ENCODE peak calls at places on chromosomes 3 and 15, in nine cellular contexts. A is H1, D is HepG2, X is SK-N-SH, W is GM12878, E is sigmoid colon, H is K562, K is tibial nerve, L is ovary. B is an unnamed sample. For H3K27me3, the result is how much of the 10 kb centered on the place peaks cover.

GRCh38 chr3:142276780-142277179 is 51.4 kb upstream of the GK5 start:
- DNase-seq in D (no peak), W (no peak), K (no peak), H (no peak), X (no peak), L (no peak), A (no peak), E (no peak), B (no peak)

GRCh38 chr15:47812436-47813109 is 95.3 kb downstream of the SEMA6D start:
- DNase-seq in E (no peak), D (peak), K (no peak), H (no peak), A (no peak), L (no peak), X (no peak), W (peak), B (no peak)

GRCh38 chr3:18890459-18890858 is 257.9 kb upstream of the KCNH8 start:
- DNase-seq in E (no peak), K (no peak), X (no peak), A (no peak), W (no peak), L (no peak), D (no peak), H (no peak), B (no peak)

GRCh38 chr15:65377976-65378366 is at the start of gene IGDCC3:
- DNase-seq in A (peak), X (peak), D (peak), L (no peak), W (no peak), H (no peak), E (no peak), K (no peak), B (no peak)

GRCh38 chr15:73357999-73358665 is 10.6 kb downstream of the HCN4 start:
- DNase-seq in L (no peak), D (peak), E (no peak), X (no peak), W (no peak), A (no peak), H (no peak), K (no peak), B (no peak)

GRCh38 chr3:38129058-38129457 is 7.9 kb downstream of the ACAA1 start:
- DNase-seq in A (no peak), E (no peak), D (no peak), L (peak), W (no peak), X (no peak), K (no peak), H (no peak), B (no peak)

GRCh38 chr3:183185696-183186095 is 23.2 kb upstream of the LAMP3 start:
- DNase-seq in L (no peak), A (no peak), H (no peak), E (no peak), W (peak), K (no peak), D (no peak), X (no peak), B (no peak)

GRCh38 chr3:89954135-89954534 is 846.7 kb downstream of the EPHA3 start:
- DNase-seq in W (no peak), L (no peak), A (no peak), K (no peak), X (no peak), H (no peak), E (no peak), D (no peak), B (no peak)

GRCh38 chr15:89167267-89168176 is 53.9 kb downstream of the RLBP1 start:
- DNase-seq in A (no peak), L (no peak), X (no peak), E (no peak), W (peak), H (peak), K (no peak), D (peak), B (no peak)

GRCh38 chr3:104018541-104018940 is 1348.2 kb upstream of the ALCAM start:
- DNase-seq in L (no peak), E (no peak), A (no peak), W (no peak), H (no peak), D (no peak), X (no peak), K (no peak), B (no peak)

GRCh38 chr15:100910119-100910518 is 9.0 kb upstream of the LRRK1 start:
- DNase-seq in W (no peak), L (no peak), X (no peak), K (no peak), A (no peak), D (no peak), E (no peak), H (no peak), B (peak)

GRCh38 chr3:115100172-115100571 is 46.9 kb downstream of the ZBTB20 start:
- DNase-seq in L (peak), K (no peak), H (no peak), E (no peak), D (peak), X (peak), W (peak), A (no peak), B (no peak)

GRCh38 chr3:101310580-101311375 is 9.6 kb downstream of the IMPG2 start:
- DNase-seq in X (no peak), W (no peak), H (no peak), K (no peak), L (peak), D (no peak), E (peak), A (no peak), B (no peak)

GRCh38 chr3:63975705-63976104 is 47.6 kb downstream of the PSMD6 start:
- DNase-seq in W (no peak), L (no peak), E (peak), H (no peak), D (peak), K (peak), X (no peak), A (no peak), B (peak)

GRCh38 chr3:134485075-134485536 is 679 bp downstream of the ANAPC13 start:
- DNase-seq in L (peak), E (no peak), H (peak), A (no peak), K (no peak), D (peak), W (no peak), X (peak), B (no peak)

GRCh38 chr3:35723480-35724097 is 84.3 kb downstream of the ARPP21 start:
- DNase-seq in H (no peak), X (no peak), L (no peak), W (no peak), K (no peak), E (no peak), D (no peak), A (no peak), B (no peak)

GRCh38 chr3:35724106-35724505 is 84.8 kb downstream of the ARPP21 start:
- DNase-seq in E (no peak), A (no peak), D (no peak), L (no peak), X (no peak), K (no peak), H (no peak), W (no peak), B (no peak)

GRCh38 chr3:35722902-35723301 is 83.6 kb downstream of the ARPP21 start:
- DNase-seq in H (no peak), W (no peak), D (no peak), K (no peak), E (no peak), A (no peak), L (no peak), X (no peak), B (no peak)

GRCh38 chr3:35721628-35722027 is 82.3 kb downstream of the ARPP21 start:
- DNase-seq in H (no peak), X (no peak), A (no peak), L (no peak), E (no peak), D (no peak), W (no peak), K (no peak), B (no peak)

DNA sequence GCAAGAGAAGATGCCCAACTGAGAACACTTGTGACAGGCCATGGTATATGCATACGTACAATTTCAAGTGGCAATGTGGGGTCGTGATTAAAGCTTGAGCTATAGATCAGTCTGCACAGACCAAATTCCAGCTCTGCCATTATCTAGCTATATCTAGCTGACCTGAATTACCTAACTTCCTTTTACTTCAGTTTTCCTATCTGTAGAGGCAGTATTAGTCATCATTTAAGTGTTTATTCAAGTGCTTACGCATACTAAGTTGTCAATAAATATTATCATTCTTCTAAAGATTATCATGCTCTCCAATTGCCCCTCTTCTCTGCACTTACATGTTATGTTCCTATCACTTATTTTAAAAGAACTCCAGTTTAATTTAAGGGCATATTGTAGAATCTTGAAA is 87.9 kb downstream of the ARPP21 start:
- DNase-seq in A (no peak), X (no peak), K (no peak), H (no peak), E (no peak), D (no peak), W (no peak), L (no peak), B (no peak)
- H3K27me3 ChIP-seq in A (under half), X (under half), K (under half), H (under half), E (under half), D (under half), W (under half), L (under half), B (under half)

DNA sequence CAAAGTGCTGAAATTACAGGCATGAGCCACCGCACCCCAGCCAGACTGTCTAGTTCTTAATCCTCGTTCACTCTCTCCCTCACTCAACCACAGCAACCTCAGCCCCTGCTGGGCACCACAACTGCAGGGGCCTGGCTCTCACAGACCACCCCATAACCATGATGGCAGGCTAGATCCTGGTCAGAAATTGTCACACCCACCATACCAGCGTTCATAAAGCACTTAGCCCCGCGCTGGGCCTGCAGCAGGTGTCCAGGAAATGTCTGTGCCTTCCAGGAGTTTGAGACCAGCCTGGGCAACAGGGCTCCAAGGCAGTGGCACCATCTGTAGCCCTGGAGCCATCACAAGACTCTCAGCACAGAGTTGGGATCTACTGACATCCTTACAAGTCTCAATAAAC is 1.9 kb downstream of the SHISA5 start:
- DNase-seq in K (no peak), X (no peak), W (no peak), H (no peak), D (no peak), L (no peak), A (no peak), E (no peak), B (no peak)
- TF ChIP-seq EP300 in K (no peak), X (no peak), W (no peak), H (no peak), D (no peak), L (no peak), A (no peak), E (no peak), B (no peak)

GRCh38 chr15:66702770-66703539 is 919 bp downstream of the SMAD6 start:
- DNase-seq in E (no peak), W (no peak), K (no peak), D (no peak), H (no peak), L (no peak), X (peak), A (peak), B (no peak)
- H3K27me3 ChIP-seq in E (under half), W (under half), K (under half), D (under half), H (under half), L (under half), X (under half), A (under half), B (under half)

GRCh38 chr3:73510784-73511183 is 114.0 kb downstream of the PDZRN3 start:
- DNase-seq in A (no peak), W (no peak), K (no peak), L (no peak), D (no peak), E (no peak), H (no peak), X (no peak), B (no peak)

GRCh38 chr3:73513260-73513659 is 111.5 kb downstream of the PDZRN3 start:
- DNase-seq in W (no peak), E (no peak), D (peak), K (no peak), A (no peak), X (no peak), L (no peak), H (no peak), B (no peak)

GRCh38 chr3:73511555-73511954 is 113.2 kb downstream of the PDZRN3 start:
- DNase-seq in E (peak), L (no peak), K (no peak), D (no peak), A (no peak), X (no peak), H (no peak), W (no peak), B (no peak)

GRCh38 chr3:73510298-73510697 is 114.4 kb downstream of the PDZRN3 start:
- DNase-seq in X (no peak), H (no peak), W (no peak), D (no peak), E (no peak), L (no peak), A (no peak), K (no peak), B (no peak)

GRCh38 chr3:73512095-73512494 is 112.6 kb downstream of the PDZRN3 start:
- DNase-seq in K (no peak), H (no peak), E (no peak), A (no peak), L (peak), X (no peak), D (no peak), W (no peak), B (no peak)
- TF ChIP-seq EP300 in K (no peak), H (no peak), E (no peak), A (no peak), L (no peak), X (no peak), D (no peak), W (no peak), B (no peak)

GRCh38 chr3:185916042-185916833 is 21.6 kb downstream of the TRA2B start:
- DNase-seq in L (no peak), D (no peak), E (no peak), X (no peak), K (no peak), H (no peak), W (no peak), A (no peak), B (no peak)
- H3K27me3 ChIP-seq in L (under half), D (under half), E (under half), X (under half), K (under half), H (under half), W (under half), A (under half), B (under half)

GRCh38 chr15:99409560-99409959 is 156.2 kb upstream of the MEF2A start:
- DNase-seq in X (no peak), A (no peak), H (no peak), D (no peak), L (no peak), E (no peak), W (no peak), K (no peak), B (no peak)

GRCh38 chr15:99407716-99408115 is 156.4 kb downstream of the LRRC28 start:
- DNase-seq in L (no peak), W (no peak), X (no peak), E (no peak), K (no peak), D (no peak), A (no peak), H (no peak), B (no peak)

GRCh38 chr15:99409097-99409473 is 156.7 kb upstream of the MEF2A start:
- DNase-seq in X (peak), A (peak), K (no peak), H (no peak), E (peak), L (no peak), W (no peak), D (peak), B (no peak)

GRCh38 chr15:99406716-99407487 is 155.6 kb downstream of the LRRC28 start:
- DNase-seq in D (no peak), H (no peak), X (no peak), W (no peak), K (no peak), E (no peak), L (no peak), A (no peak), B (no peak)

DNA sequence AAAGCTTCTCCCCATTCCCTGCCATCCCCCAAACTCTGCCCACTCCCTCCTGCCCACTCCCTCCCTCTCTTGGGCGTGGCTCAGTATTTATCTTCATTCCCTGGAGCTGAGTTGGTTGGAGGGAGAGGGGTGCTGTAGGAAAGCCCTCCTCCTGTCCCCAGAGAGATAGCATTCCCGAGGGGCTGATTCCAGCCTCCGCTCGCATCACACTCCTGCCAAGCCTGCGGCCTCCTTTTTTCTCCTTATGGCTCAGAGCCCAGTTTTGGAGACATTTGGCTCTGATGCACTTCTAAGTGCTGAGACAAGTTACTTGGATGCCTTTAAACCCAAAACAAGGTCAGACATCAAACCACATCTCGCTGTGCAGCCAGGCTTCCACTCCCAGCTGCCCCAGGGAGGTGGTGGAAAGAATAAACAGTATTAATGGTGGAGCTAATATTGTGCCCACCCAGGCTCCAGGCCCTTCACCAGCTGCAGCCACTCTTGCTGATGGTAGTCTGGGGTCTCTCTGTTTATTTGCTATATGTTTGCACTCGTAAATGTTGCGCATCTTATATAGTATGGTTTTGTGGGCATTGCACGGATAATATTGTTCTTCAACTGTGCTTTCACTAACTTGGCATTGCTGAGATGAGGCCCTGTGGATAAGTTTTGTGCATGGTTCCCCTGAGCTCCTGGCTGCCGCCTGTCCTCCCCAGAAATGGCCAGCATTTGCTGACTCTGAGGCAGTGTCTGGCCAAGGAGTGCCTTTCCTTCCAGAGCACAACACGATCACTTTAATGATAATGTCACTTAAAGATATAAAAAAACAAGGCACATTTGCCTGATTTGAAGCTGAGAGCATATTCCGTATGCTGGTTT is 157.2 kb downstream of the LRRC28 start:
- DNase-seq in K (no peak), D (no peak), H (no peak), E (no peak), W (no peak), A (no peak), X (peak), L (peak), B (no peak)
- TF ChIP-seq EP300 in K (no peak), D (no peak), H (no peak), E (no peak), W (no peak), A (no peak), X (no peak), L (no peak), B (no peak)

B was measured in suprapubic skin.